ENCODE peak calls at places on chromosomes 16 and 17, in eight cellular contexts. X is adrenal gland; Q is nephron progenitor cell; Y is AG10803; K is GM10248; R is CD8-positive, alpha-beta T cell; D is progenitor cell of endocrine pancreas; B is neural progenitor cell. J is an unnamed sample.

GRCh38 chr17:1908699-1909309 is 79.0 kb downstream of the RPA1 start:
- DNase-seq in B (peak; percentile 87), Y (peak; percentile 75), Q (peak; percentile 54), D (peak; percentile 46), X (peak; percentile 79), K (peak; percentile 69), R (no peak), J (peak; percentile 55)

GRCh38 chr16:87304951-87305350 is 12.2 kb downstream of the C16orf95 start:
- DNase-seq in B (no peak), R (no peak), X (no peak), Y (no peak), Q (no peak), D (no peak), K (no peak), J (no peak)

GRCh38 chr17:31216053-31216751 is 80.8 kb downstream of the OMG start:
- DNase-seq in Q (no peak), R (no peak), D (no peak), X (no peak), K (peak; percentile 21), Y (peak; percentile 96), B (peak; percentile 60), J (peak; percentile 30)

GRCh38 chr17:8753976-8754440 is 4.3 kb downstream of the SPDYE4 start:
- DNase-seq in K (peak; percentile 68), B (no peak), D (no peak), X (no peak), Q (no peak), R (no peak), Y (peak; percentile 25), J (no peak)

GRCh38 chr16:28112908-28113307 is 49.4 kb upstream of the GSG1L start:
- DNase-seq in Y (no peak), Q (no peak), X (no peak), D (no peak), R (no peak), B (no peak), K (no peak), J (no peak)

GRCh38 chr16:11597737-11598136 is 11.0 kb upstream of the LITAF start:
- DNase-seq in Y (no peak), R (peak; percentile 44), X (no peak), K (no peak), D (no peak), Q (no peak), B (no peak), J (no peak)

GRCh38 chr17:41054025-41054424 is 1.0 kb downstream of the KRTAP2-2 start:
- DNase-seq in Q (no peak), X (no peak), D (no peak), B (no peak), Y (no peak), K (no peak), R (no peak), J (no peak)

GRCh38 chr17:67063146-67063545 is 18.8 kb downstream of the CACNG1 start:
- DNase-seq in B (no peak), K (no peak), Y (no peak), Q (no peak), X (no peak), D (no peak), R (no peak), J (no peak)

GRCh38 chr17:82152556-82153294 is 54.7 kb upstream of the FASN start:
- DNase-seq in Y (no peak), D (no peak), R (no peak), K (no peak), B (no peak), X (no peak), Q (no peak), J (no peak)

GRCh38 chr17:67312265-67312664 is 54.1 kb downstream of the PSMD12 start:
- DNase-seq in R (no peak), X (no peak), K (no peak), Y (no peak), Q (no peak), B (no peak), D (no peak), J (no peak)

DNA sequence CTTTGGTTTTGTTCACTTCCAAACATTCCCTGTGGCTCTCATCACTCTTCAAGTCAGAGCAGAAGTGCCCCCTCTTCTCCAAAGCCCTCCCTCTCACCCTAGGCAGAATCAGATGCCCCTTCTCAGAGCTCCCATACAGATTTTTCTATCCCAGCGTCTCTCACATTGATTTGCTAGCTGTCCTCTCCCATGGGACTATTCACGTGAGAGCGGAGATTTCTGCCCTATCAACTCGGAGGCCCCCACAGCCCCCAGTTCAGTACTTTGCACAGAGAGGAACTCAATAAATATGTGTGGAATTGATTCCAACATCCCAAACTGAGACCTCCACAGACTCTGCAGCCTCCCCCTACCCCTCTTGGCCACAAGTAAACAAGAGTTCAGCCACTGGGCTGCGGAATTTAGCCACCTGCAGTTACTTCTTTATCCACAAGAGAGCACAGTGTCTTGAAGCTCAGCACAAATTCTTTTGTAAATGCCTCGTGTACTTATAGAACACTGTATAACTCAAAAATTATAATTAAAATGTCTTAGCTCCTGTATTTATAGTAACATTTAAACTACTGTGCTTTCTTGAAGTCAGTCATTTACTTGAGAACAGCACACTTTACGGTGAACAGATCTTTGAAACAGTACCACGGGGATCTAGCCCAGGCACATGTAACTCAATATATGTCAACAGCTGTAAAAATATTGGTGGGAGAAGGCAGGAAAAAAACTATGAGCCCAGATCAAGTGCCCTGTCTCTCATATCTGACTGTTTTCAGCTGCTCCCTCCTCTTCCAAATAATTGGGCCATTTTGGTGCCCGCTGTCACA is 182.9 kb downstream of the C16orf78 start:
- DNase-seq in Q (peak; percentile 33), K (no peak), Y (peak; percentile 7), D (peak; percentile 25), B (peak; percentile 82), R (no peak), X (no peak), J (no peak)
- TF ChIP-seq CTCF in Q (peak; percentile 73), K (no peak), Y (peak; percentile 28), D (peak; percentile 74), B (peak; percentile 74), R (no peak), X (no peak), J (peak; percentile 40)

GRCh38 chr16:57091990-57092785 is at the start of gene CPNE2:
- DNase-seq in D (peak; percentile 47), K (peak; percentile 73), B (peak; percentile 83), X (no peak), Q (peak; percentile 78), Y (peak; percentile 44), R (no peak), J (peak; percentile 76)
- TF ChIP-seq CTCF in D (no peak), K (peak; percentile 44), B (no peak), X (no peak), Q (no peak), Y (no peak), R (no peak), J (peak; percentile 30)

GRCh38 chr17:72476134-72476533 is 355.3 kb downstream of the SOX9 start:
- DNase-seq in B (peak; percentile 40), Q (no peak), D (no peak), X (no peak), K (no peak), Y (no peak), R (no peak), J (no peak)

GRCh38 chr17:72476575-72476986 is 355.8 kb downstream of the SOX9 start:
- DNase-seq in B (peak; percentile 89), Q (peak; percentile 28), R (no peak), X (no peak), Y (no peak), K (no peak), D (no peak), J (no peak)

GRCh38 chr17:72477529-72477928 is 356.7 kb downstream of the SOX9 start:
- DNase-seq in X (no peak), Y (no peak), K (no peak), B (no peak), D (no peak), Q (no peak), R (no peak), J (no peak)

GRCh38 chr17:72481572-72481971 is 360.8 kb downstream of the SOX9 start:
- DNase-seq in B (no peak), Q (no peak), R (no peak), Y (no peak), D (no peak), K (no peak), X (no peak), J (no peak)

DNA sequence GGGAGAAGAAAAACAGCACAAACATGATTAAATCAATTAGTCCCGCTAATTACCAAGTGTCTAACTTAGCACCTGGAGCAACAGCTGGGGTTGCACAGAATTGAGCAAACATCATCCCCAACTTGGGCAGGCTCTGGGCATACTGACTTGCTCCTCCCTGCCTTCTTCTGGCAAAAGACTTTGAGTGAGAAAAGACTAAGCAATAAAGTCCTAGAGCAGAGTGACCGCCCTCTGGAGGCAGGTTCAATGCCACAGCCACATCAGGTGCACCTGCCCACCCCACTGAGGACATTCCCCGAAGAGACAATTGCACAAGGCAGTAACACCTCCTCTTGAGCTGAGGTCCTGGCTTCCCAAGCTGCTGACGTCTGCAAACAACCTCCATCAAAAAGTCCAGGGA is 358.3 kb downstream of the SOX9 start:
- DNase-seq in Q (no peak), Y (no peak), B (no peak), R (no peak), D (no peak), X (no peak), K (no peak), J (no peak)
- TF ChIP-seq CTCF in Q (no peak), Y (no peak), B (no peak), R (no peak), D (peak; percentile 24), X (no peak), K (no peak), J (no peak)

GRCh38 chr16:54286067-54286329 is 589 bp downstream of the IRX3 start:
- DNase-seq in Y (no peak), R (no peak), Q (no peak), D (peak; percentile 46), K (peak; percentile 20), B (no peak), X (no peak), J (no peak)

GRCh38 chr16:54286330-54287017 is at the start of gene IRX3:
- DNase-seq in X (peak; percentile 56), R (no peak), K (no peak), Y (peak; percentile 94), B (peak; percentile 96), D (peak; percentile 24), Q (peak; percentile 83), J (peak; percentile 50)

GRCh38 chr16:54284319-54284930 is 2.2 kb downstream of the IRX3 start:
- DNase-seq in Y (peak; percentile 21), D (peak; percentile 37), Q (peak; percentile 70), R (no peak), X (no peak), B (peak; percentile 72), K (peak; percentile 35), J (no peak)

GRCh38 chr16:54284931-54285413 is 1.6 kb downstream of the IRX3 start:
- DNase-seq in Q (peak; percentile 35), X (no peak), R (no peak), Y (peak; percentile 42), B (peak; percentile 46), D (peak; percentile 14), K (no peak), J (no peak)

DNA sequence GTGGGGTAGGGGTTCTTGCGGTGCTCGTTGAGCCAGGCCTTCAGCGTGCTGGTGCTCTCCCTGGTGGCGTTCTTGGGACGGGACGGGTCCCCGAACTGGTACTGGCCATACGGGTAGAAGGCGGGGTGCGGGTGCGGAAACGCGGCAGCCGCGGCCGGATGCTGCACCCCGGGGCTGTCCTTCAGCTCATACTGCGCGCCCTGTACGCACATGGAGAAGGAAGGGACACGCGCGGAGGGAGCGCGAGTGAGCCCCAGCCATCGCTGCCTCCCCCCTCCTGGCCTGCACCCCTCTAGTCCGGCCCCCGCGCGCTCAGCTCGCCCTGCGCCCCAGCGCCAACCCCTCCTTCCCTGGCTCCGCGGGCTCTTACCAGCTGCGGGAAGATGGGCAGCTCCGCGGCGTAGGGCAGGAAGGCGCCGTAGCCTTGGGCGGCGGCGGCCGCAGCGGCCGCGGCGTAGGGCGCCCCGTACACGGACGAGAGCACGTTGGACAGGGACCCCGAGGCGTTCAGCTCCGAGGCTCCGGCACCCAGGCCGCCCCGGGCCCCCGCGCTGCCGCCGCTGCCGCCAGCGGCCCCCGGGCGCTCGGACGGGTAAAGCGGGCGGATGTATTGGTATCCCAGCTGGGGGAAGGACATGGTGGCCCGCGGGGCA is 1.0 kb downstream of the IRX3 start:
- DNase-seq in Q (peak; percentile 49), Y (peak; percentile 62), X (no peak), B (peak; percentile 61), R (no peak), K (no peak), D (peak; percentile 27), J (no peak)
- TF ChIP-seq CTCF in Q (no peak), Y (no peak), X (no peak), B (peak; percentile 16), R (no peak), K (no peak), D (no peak), J (no peak)